ENCODE peak calls at places on chromosome 15, in eight cellular contexts. K is AG04449, J is ovary, H is thoracic aorta, I is AG09309, L is AG10803, W is cardiac muscle cell, V is bronchial epithelial cell. X is an unnamed sample.

GRCh38 chr15:96303503-96304054 is 26.9 kb upstream of the NR2F2 start:
- DNase-seq in I (no peak), K (no peak), L (no peak), V (no peak), W (no peak), J (no peak), H (no peak), X (no peak)

GRCh38 chr15:41494190-41494921 is 682 bp downstream of the ITPKA start:
- DNase-seq in I (no peak), L (no peak), V (no peak), J (no peak), H (no peak), W (no peak), K (no peak), X (no peak)

GRCh38 chr15:82129144-82129692 is 83.4 kb upstream of the MEX3B start:
- DNase-seq in L (no peak), J (no peak), I (no peak), W (no peak), K (no peak), H (no peak), V (no peak), X (no peak)

GRCh38 chr15:76169792-76170425 is 110.1 kb downstream of the TMEM266 start:
- DNase-seq in H (no peak), J (no peak), I (no peak), W (no peak), L (peak; percentile 67), K (no peak), V (no peak), X (no peak)

GRCh38 chr15:31271224-31271635 is 55.4 kb upstream of the KLF13 start:
- DNase-seq in W (no peak), I (no peak), H (no peak), K (no peak), L (no peak), V (no peak), J (peak; percentile 6), X (no peak)

GRCh38 chr15:66907826-66908502 is 157.4 kb upstream of the SMAD3 start:
- DNase-seq in L (peak; percentile 38), W (peak; percentile 48), J (no peak), V (no peak), H (no peak), K (no peak), I (no peak), X (no peak)

GRCh38 chr15:61034793-61035710 is 194.1 kb downstream of the RORA start:
- DNase-seq in J (no peak), I (peak; percentile 57), L (peak; percentile 85), H (no peak), V (no peak), K (no peak), W (peak; percentile 79), X (peak; percentile 41)

GRCh38 chr15:41797194-41797593 is 22.9 kb downstream of the MAPKBP1 start:
- DNase-seq in W (no peak), I (no peak), V (peak; percentile 24), H (no peak), K (no peak), J (no peak), L (no peak), X (no peak)

GRCh38 chr15:31905054-31905453 is 125.3 kb upstream of the CHRNA7 start:
- DNase-seq in H (no peak), J (no peak), K (no peak), V (no peak), L (no peak), W (no peak), I (no peak), X (no peak)

GRCh38 chr15:24955549-24955929 is 752 bp downstream of the SNRPN start:
- DNase-seq in K (no peak), V (no peak), W (no peak), J (peak; percentile 26), I (no peak), H (no peak), L (no peak), X (no peak)

GRCh38 chr15:33226559-33227181 is 32.2 kb upstream of the FMN1 start:
- DNase-seq in K (no peak), I (no peak), W (peak; percentile 27), J (no peak), V (peak; percentile 75), H (no peak), L (peak; percentile 13), X (no peak)

GRCh38 chr15:101031203-101031602 is 112.0 kb downstream of the LRRK1 start:
- DNase-seq in W (peak; percentile 65), H (no peak), V (peak; percentile 56), K (no peak), L (no peak), J (peak; percentile 10), I (no peak), X (no peak)

GRCh38 chr15:68967948-68968347 is 37.6 kb downstream of the SPESP1 start:
- DNase-seq in H (no peak), W (no peak), J (no peak), L (no peak), I (no peak), V (no peak), K (no peak), X (no peak)

GRCh38 chr15:99492275-99492674 is 73.5 kb upstream of the MEF2A start:
- DNase-seq in H (no peak), L (no peak), K (no peak), J (no peak), V (no peak), I (no peak), W (no peak), X (no peak)

GRCh38 chr15:56261854-56262509 is 18.3 kb upstream of the RFX7 start:
- DNase-seq in I (no peak), W (no peak), J (no peak), K (no peak), V (peak; percentile 29), H (no peak), L (no peak), X (no peak)

GRCh38 chr15:90744759-90745402 is 27.7 kb downstream of the BLM start:
- DNase-seq in I (no peak), H (no peak), K (no peak), L (no peak), W (no peak), J (no peak), V (no peak), X (no peak)

GRCh38 chr15:64315136-64315661 is 40.8 kb downstream of the CSNK1G1 start:
- DNase-seq in J (no peak), H (no peak), L (no peak), K (no peak), I (no peak), V (no peak), W (no peak), X (no peak)

GRCh38 chr15:82040862-82041261 is 5.0 kb downstream of the MEX3B start:
- DNase-seq in L (no peak), W (no peak), K (no peak), J (no peak), H (no peak), I (no peak), V (no peak), X (no peak)

GRCh38 chr15:36905908-36906307 is 194.4 kb downstream of the MEIS2 start:
- DNase-seq in J (no peak), H (no peak), L (peak; percentile 92), V (peak; percentile 33), W (peak; percentile 90), I (peak; percentile 23), K (peak; percentile 21), X (no peak)

GRCh38 chr15:36877796-36878744 is 222.3 kb downstream of the MEIS2 start:
- DNase-seq in J (no peak), W (no peak), L (no peak), V (no peak), K (no peak), I (no peak), H (no peak), X (no peak)

GRCh38 chr15:75840659-75841058 is 2.6 kb upstream of the UBE2Q2 start:
- DNase-seq in L (peak; percentile 72), K (peak; percentile 29), I (peak; percentile 28), V (no peak), W (peak; percentile 84), J (peak; percentile 63), H (no peak), X (peak; percentile 62)

GRCh38 chr15:60740787-60741354 is 261.9 kb upstream of the ICE2 start:
- DNase-seq in L (peak; percentile 83), W (peak; percentile 67), H (no peak), K (no peak), V (no peak), I (peak; percentile 76), J (no peak), X (no peak)

GRCh38 chr15:65049418-65049840 is 4.2 kb downstream of the SLC51B start:
- DNase-seq in J (peak; percentile 77), V (peak; percentile 91), W (peak; percentile 92), K (peak; percentile 50), I (peak; percentile 68), L (peak; percentile 91), H (peak; percentile 80), X (peak; percentile 75)

GRCh38 chr15:93205413-93205812 is 116.4 kb upstream of the RGMA start:
- DNase-seq in J (no peak), L (no peak), H (no peak), V (no peak), W (no peak), I (no peak), K (no peak), X (no peak)

GRCh38 chr15:39888809-39889208 is 31.3 kb downstream of the GPR176 start:
- DNase-seq in W (no peak), I (no peak), V (peak; percentile 20), H (no peak), K (no peak), L (no peak), J (no peak), X (no peak)

GRCh38 chr15:49832421-49832980 is 211.7 kb downstream of the DTWD1 start:
- DNase-seq in L (peak; percentile 21), K (no peak), J (no peak), W (no peak), I (no peak), H (no peak), V (peak; percentile 43), X (no peak)
- TF ChIP-seq CTCF in L (peak; percentile 33), K (peak; percentile 31), J (no peak), W (peak; percentile 20), I (peak; percentile 26), H (no peak), V (peak; percentile 69), X (peak; percentile 47)

DNA sequence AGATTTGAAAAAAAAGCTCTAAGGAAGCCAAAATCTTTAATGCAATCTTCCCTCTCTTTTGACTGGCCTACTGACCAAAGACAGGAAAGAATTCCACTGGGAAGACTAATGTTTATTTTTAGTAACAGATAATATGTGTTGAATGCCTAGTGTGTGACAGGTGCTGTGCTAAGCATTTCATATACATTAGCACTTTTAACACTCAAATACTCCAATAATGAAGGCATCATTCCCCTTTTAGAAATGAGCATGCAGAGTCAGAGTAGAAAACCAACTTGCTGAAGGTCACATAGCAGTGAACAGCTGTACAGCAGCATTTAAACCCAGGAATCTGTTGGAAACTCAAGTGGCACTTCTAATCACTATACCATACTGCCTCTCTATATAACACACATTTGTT is 170.6 kb downstream of the MINAR1 start:
- DNase-seq in W (no peak), I (no peak), J (no peak), L (peak; percentile 26), K (peak; percentile 23), H (no peak), V (no peak), X (no peak)
- H3K4me3 ChIP-seq in W (no peak overlapping the region), I (no peak overlapping the region), J (no peak overlapping the region), L (no peak overlapping the region), K (no peak overlapping the region), H (no peak overlapping the region), V (no peak overlapping the region), X (no peak overlapping the region)

GRCh38 chr15:80585544-80586018 is 109.5 kb upstream of the ABHD17C start:
- DNase-seq in K (no peak), J (no peak), I (no peak), L (no peak), V (peak; percentile 71), W (no peak), H (no peak), X (no peak)
- TF ChIP-seq CTCF in K (no peak), J (no peak), I (no peak), L (no peak), V (peak; percentile 61), W (no peak), H (no peak), X (no peak)

GRCh38 chr15:84734794-84735479 is 13.5 kb upstream of the ZNF592 start:
- DNase-seq in V (peak; percentile 80), L (no peak), I (no peak), W (peak; percentile 48), K (no peak), H (no peak), J (no peak), X (no peak)
- H3K4me3 ChIP-seq in V (peak overlapping the region; percentile 26), L (no peak overlapping the region), I (no peak overlapping the region), W (no peak overlapping the region), K (no peak overlapping the region), H (peak overlapping the region; percentile 48), J (no peak overlapping the region), X (no peak overlapping the region)